ENCODE peak calls at places on chromosomes 4 and X, in eight cellular contexts. One of them, this sample, is unnamed.

GRCh38 chr4:167339781-167340180 is 105.5 kb upstream of the SPOCK3 start:
- DNase-seq in stimulated activated CD4-positive, alpha-beta T cell treated with anti-CD3 and anti-CD28 coated beads, Interleukin-2, amount 100 ng/mL, for 48 hours: no peak
- DNase-seq in T-cell: no peak
- DNase-seq in foreskin melanocyte: no peak
- DNase-seq in mammary epithelial cell: no peak
- DNase-seq in central memory CD4-positive, alpha-beta T cell: no peak
- DNase-seq in KBM-7: no peak
- DNase-seq in cardiac fibroblast: peak
- DNase-seq in this sample: no peak

GRCh38 chr4:155342142-155342541 is 34.6 kb downstream of the MAP9 start:
- DNase-seq in foreskin melanocyte: peak
- DNase-seq in central memory CD4-positive, alpha-beta T cell: no peak
- DNase-seq in mammary epithelial cell: peak
- DNase-seq in stimulated activated CD4-positive, alpha-beta T cell treated with anti-CD3 and anti-CD28 coated beads, Interleukin-2, amount 100 ng/mL, for 48 hours: no peak
- DNase-seq in cardiac fibroblast: peak
- DNase-seq in KBM-7: no peak
- DNase-seq in T-cell: no peak
- DNase-seq in this sample: no peak

GRCh38 chr4:83781434-83781833 is 245.5 kb downstream of the GPAT3 start:
- DNase-seq in central memory CD4-positive, alpha-beta T cell: no peak
- DNase-seq in KBM-7: no peak
- DNase-seq in mammary epithelial cell: no peak
- DNase-seq in cardiac fibroblast: no peak
- DNase-seq in T-cell: no peak
- DNase-seq in foreskin melanocyte: no peak
- DNase-seq in stimulated activated CD4-positive, alpha-beta T cell treated with anti-CD3 and anti-CD28 coated beads, Interleukin-2, amount 100 ng/mL, for 48 hours: no peak
- DNase-seq in this sample: no peak

GRCh38 chrX:153762636-153763173 is 1.3 kb upstream of the PLXNB3 start:
- DNase-seq in central memory CD4-positive, alpha-beta T cell: no peak
- DNase-seq in KBM-7: no peak
- DNase-seq in T-cell: no peak
- DNase-seq in stimulated activated CD4-positive, alpha-beta T cell treated with anti-CD3 and anti-CD28 coated beads, Interleukin-2, amount 100 ng/mL, for 48 hours: no peak
- DNase-seq in mammary epithelial cell: no peak
- DNase-seq in foreskin melanocyte: no peak
- DNase-seq in cardiac fibroblast: no peak
- DNase-seq in this sample: no peak

GRCh38 chr4:39976945-39977488 is 694 bp downstream of the PDS5A start:
- DNase-seq in KBM-7: peak
- DNase-seq in cardiac fibroblast: no peak
- DNase-seq in stimulated activated CD4-positive, alpha-beta T cell treated with anti-CD3 and anti-CD28 coated beads, Interleukin-2, amount 100 ng/mL, for 48 hours: no peak
- DNase-seq in central memory CD4-positive, alpha-beta T cell: peak
- DNase-seq in mammary epithelial cell: peak
- DNase-seq in T-cell: peak
- DNase-seq in foreskin melanocyte: peak
- DNase-seq in this sample: peak

GRCh38 chr4:114287079-114287696 is 307.7 kb upstream of the ARSJ start:
- DNase-seq in stimulated activated CD4-positive, alpha-beta T cell treated with anti-CD3 and anti-CD28 coated beads, Interleukin-2, amount 100 ng/mL, for 48 hours: no peak
- DNase-seq in mammary epithelial cell: peak
- DNase-seq in KBM-7: no peak
- DNase-seq in central memory CD4-positive, alpha-beta T cell: no peak
- DNase-seq in T-cell: no peak
- DNase-seq in cardiac fibroblast: no peak
- DNase-seq in foreskin melanocyte: no peak
- DNase-seq in this sample: no peak

GRCh38 chrX:21373637-21374162 is 518 bp upstream of the CNKSR2 start:
- DNase-seq in central memory CD4-positive, alpha-beta T cell: peak
- DNase-seq in mammary epithelial cell: no peak
- DNase-seq in cardiac fibroblast: no peak
- DNase-seq in KBM-7: no peak
- DNase-seq in stimulated activated CD4-positive, alpha-beta T cell treated with anti-CD3 and anti-CD28 coated beads, Interleukin-2, amount 100 ng/mL, for 48 hours: no peak
- DNase-seq in T-cell: no peak
- DNase-seq in foreskin melanocyte: no peak
- DNase-seq in this sample: no peak

GRCh38 chr4:62544428-62544827 is 1344.3 kb downstream of the ADGRL3 start:
- DNase-seq in mammary epithelial cell: peak
- DNase-seq in stimulated activated CD4-positive, alpha-beta T cell treated with anti-CD3 and anti-CD28 coated beads, Interleukin-2, amount 100 ng/mL, for 48 hours: no peak
- DNase-seq in cardiac fibroblast: peak
- DNase-seq in KBM-7: peak
- DNase-seq in central memory CD4-positive, alpha-beta T cell: no peak
- DNase-seq in foreskin melanocyte: no peak
- DNase-seq in T-cell: no peak
- DNase-seq in this sample: no peak

GRCh38 chr4:167177925-167178324 is 56.4 kb downstream of the SPOCK3 start:
- DNase-seq in stimulated activated CD4-positive, alpha-beta T cell treated with anti-CD3 and anti-CD28 coated beads, Interleukin-2, amount 100 ng/mL, for 48 hours: no peak
- DNase-seq in cardiac fibroblast: no peak
- DNase-seq in KBM-7: no peak
- DNase-seq in foreskin melanocyte: no peak
- DNase-seq in central memory CD4-positive, alpha-beta T cell: no peak
- DNase-seq in mammary epithelial cell: no peak
- DNase-seq in T-cell: no peak
- DNase-seq in this sample: no peak

GRCh38 chrX:29269390-29269789 is 682.1 kb downstream of the IL1RAPL1 start:
- DNase-seq in cardiac fibroblast: no peak
- DNase-seq in central memory CD4-positive, alpha-beta T cell: no peak
- DNase-seq in KBM-7: no peak
- DNase-seq in mammary epithelial cell: no peak
- DNase-seq in T-cell: no peak
- DNase-seq in foreskin melanocyte: no peak
- DNase-seq in stimulated activated CD4-positive, alpha-beta T cell treated with anti-CD3 and anti-CD28 coated beads, Interleukin-2, amount 100 ng/mL, for 48 hours: no peak
- DNase-seq in this sample: no peak

GRCh38 chr4:19698961-19699360 is 552.7 kb upstream of the SLIT2 start:
- DNase-seq in foreskin melanocyte: no peak
- DNase-seq in mammary epithelial cell: no peak
- DNase-seq in T-cell: no peak
- DNase-seq in cardiac fibroblast: no peak
- DNase-seq in central memory CD4-positive, alpha-beta T cell: no peak
- DNase-seq in KBM-7: no peak
- DNase-seq in stimulated activated CD4-positive, alpha-beta T cell treated with anti-CD3 and anti-CD28 coated beads, Interleukin-2, amount 100 ng/mL, for 48 hours: no peak
- DNase-seq in this sample: no peak

GRCh38 chr4:15755321-15755750 is 22.8 kb upstream of the CD38 start:
- DNase-seq in stimulated activated CD4-positive, alpha-beta T cell treated with anti-CD3 and anti-CD28 coated beads, Interleukin-2, amount 100 ng/mL, for 48 hours: peak
- DNase-seq in central memory CD4-positive, alpha-beta T cell: no peak
- DNase-seq in T-cell: no peak
- DNase-seq in foreskin melanocyte: no peak
- DNase-seq in mammary epithelial cell: peak
- DNase-seq in KBM-7: no peak
- DNase-seq in cardiac fibroblast: peak
- DNase-seq in this sample: peak

GRCh38 chrX:15579778-15580747 is 20.7 kb downstream of the ACE2 start:
- DNase-seq in stimulated activated CD4-positive, alpha-beta T cell treated with anti-CD3 and anti-CD28 coated beads, Interleukin-2, amount 100 ng/mL, for 48 hours: no peak
- DNase-seq in foreskin melanocyte: no peak
- DNase-seq in cardiac fibroblast: peak
- DNase-seq in KBM-7: no peak
- DNase-seq in mammary epithelial cell: peak
- DNase-seq in T-cell: no peak
- DNase-seq in central memory CD4-positive, alpha-beta T cell: no peak
- DNase-seq in this sample: peak

GRCh38 chrX:128439159-128439558 is 387.0 kb upstream of the ACTRT1 start:
- DNase-seq in KBM-7: no peak
- DNase-seq in mammary epithelial cell: no peak
- DNase-seq in T-cell: no peak
- DNase-seq in stimulated activated CD4-positive, alpha-beta T cell treated with anti-CD3 and anti-CD28 coated beads, Interleukin-2, amount 100 ng/mL, for 48 hours: no peak
- DNase-seq in cardiac fibroblast: no peak
- DNase-seq in central memory CD4-positive, alpha-beta T cell: no peak
- DNase-seq in foreskin melanocyte: no peak
- DNase-seq in this sample: no peak

GRCh38 chr4:111020961-111021360 is 398.1 kb upstream of the PITX2 start:
- DNase-seq in KBM-7: no peak
- DNase-seq in T-cell: no peak
- DNase-seq in foreskin melanocyte: no peak
- DNase-seq in stimulated activated CD4-positive, alpha-beta T cell treated with anti-CD3 and anti-CD28 coated beads, Interleukin-2, amount 100 ng/mL, for 48 hours: no peak
- DNase-seq in mammary epithelial cell: no peak
- DNase-seq in cardiac fibroblast: no peak
- DNase-seq in central memory CD4-positive, alpha-beta T cell: no peak
- DNase-seq in this sample: no peak

GRCh38 chrX:73468376-73468775 is 21.5 kb downstream of the CDX4 start:
- DNase-seq in stimulated activated CD4-positive, alpha-beta T cell treated with anti-CD3 and anti-CD28 coated beads, Interleukin-2, amount 100 ng/mL, for 48 hours: no peak
- DNase-seq in mammary epithelial cell: no peak
- DNase-seq in foreskin melanocyte: no peak
- DNase-seq in central memory CD4-positive, alpha-beta T cell: no peak
- DNase-seq in cardiac fibroblast: no peak
- DNase-seq in T-cell: no peak
- DNase-seq in KBM-7: no peak
- DNase-seq in this sample: no peak

GRCh38 chr4:88017516-88018302 is 10.3 kb downstream of the PKD2 start:
- DNase-seq in stimulated activated CD4-positive, alpha-beta T cell treated with anti-CD3 and anti-CD28 coated beads, Interleukin-2, amount 100 ng/mL, for 48 hours: no peak
- DNase-seq in KBM-7: no peak
- DNase-seq in T-cell: no peak
- DNase-seq in central memory CD4-positive, alpha-beta T cell: no peak
- DNase-seq in foreskin melanocyte: peak
- DNase-seq in cardiac fibroblast: peak
- DNase-seq in mammary epithelial cell: peak
- DNase-seq in this sample: peak

GRCh38 chr4:16227462-16227868 is 1.2 kb upstream of the TAPT1 start:
- DNase-seq in stimulated activated CD4-positive, alpha-beta T cell treated with anti-CD3 and anti-CD28 coated beads, Interleukin-2, amount 100 ng/mL, for 48 hours: no peak
- DNase-seq in central memory CD4-positive, alpha-beta T cell: peak
- DNase-seq in foreskin melanocyte: peak
- DNase-seq in T-cell: peak
- DNase-seq in mammary epithelial cell: peak
- DNase-seq in KBM-7: peak
- DNase-seq in cardiac fibroblast: peak
- DNase-seq in this sample: no peak

GRCh38 chr4:154004859-154005520 is 216.1 kb upstream of the SFRP2 start:
- DNase-seq in T-cell: no peak
- DNase-seq in KBM-7: no peak
- DNase-seq in stimulated activated CD4-positive, alpha-beta T cell treated with anti-CD3 and anti-CD28 coated beads, Interleukin-2, amount 100 ng/mL, for 48 hours: no peak
- DNase-seq in mammary epithelial cell: peak
- DNase-seq in cardiac fibroblast: peak
- DNase-seq in central memory CD4-positive, alpha-beta T cell: no peak
- DNase-seq in foreskin melanocyte: no peak
- DNase-seq in this sample: no peak

GRCh38 chr4:188160406-188160805 is 21.2 kb downstream of the TRIML1 start:
- DNase-seq in central memory CD4-positive, alpha-beta T cell: no peak
- DNase-seq in foreskin melanocyte: no peak
- DNase-seq in T-cell: no peak
- DNase-seq in mammary epithelial cell: no peak
- DNase-seq in cardiac fibroblast: no peak
- DNase-seq in KBM-7: no peak
- DNase-seq in stimulated activated CD4-positive, alpha-beta T cell treated with anti-CD3 and anti-CD28 coated beads, Interleukin-2, amount 100 ng/mL, for 48 hours: no peak
- DNase-seq in this sample: no peak

This sample was measured in MG63.